ENCODE peak calls at places on chromosome 14, in seven cellular contexts. One of them, this sample, is unnamed.

GRCh38 chr14:38262844-38263243 is 7.0 kb upstream of the CLEC14A start:
- DNase-seq in T-helper 9 cell: no peak
- DNase-seq in nucleus accumbens: no peak
- DNase-seq in omental fat pad: no peak
- DNase-seq in psoas muscle: no peak
- DNase-seq in activated naive CD8-positive, alpha-beta T cell treated with anti-CD3 and anti-CD28 coated beads for 36 hours: no peak
- DNase-seq in GM23248: no peak
- DNase-seq in this sample: no peak

GRCh38 chr14:92726135-92726932 is 22.1 kb downstream of the LGMN start:
- DNase-seq in omental fat pad: peak
- DNase-seq in activated naive CD8-positive, alpha-beta T cell treated with anti-CD3 and anti-CD28 coated beads for 36 hours: no peak
- DNase-seq in GM23248: peak
- DNase-seq in psoas muscle: peak
- DNase-seq in nucleus accumbens: no peak
- DNase-seq in T-helper 9 cell: no peak
- DNase-seq in this sample: peak

GRCh38 chr14:90419200-90419599 is 22.4 kb downstream of the CALM1 start:
- DNase-seq in nucleus accumbens: no peak
- DNase-seq in GM23248: peak
- DNase-seq in psoas muscle: peak
- DNase-seq in omental fat pad: peak
- DNase-seq in T-helper 9 cell: no peak
- DNase-seq in activated naive CD8-positive, alpha-beta T cell treated with anti-CD3 and anti-CD28 coated beads for 36 hours: no peak
- DNase-seq in this sample: peak

GRCh38 chr14:57889245-57889644 is 23.4 kb upstream of the SLC35F4 start:
- DNase-seq in omental fat pad: no peak
- DNase-seq in nucleus accumbens: no peak
- DNase-seq in activated naive CD8-positive, alpha-beta T cell treated with anti-CD3 and anti-CD28 coated beads for 36 hours: no peak
- DNase-seq in psoas muscle: no peak
- DNase-seq in GM23248: peak
- DNase-seq in T-helper 9 cell: no peak
- DNase-seq in this sample: peak

GRCh38 chr14:102863381-102863780 is 59.1 kb upstream of the AMN start:
- DNase-seq in T-helper 9 cell: no peak
- DNase-seq in omental fat pad: no peak
- DNase-seq in activated naive CD8-positive, alpha-beta T cell treated with anti-CD3 and anti-CD28 coated beads for 36 hours: no peak
- DNase-seq in nucleus accumbens: no peak
- DNase-seq in GM23248: no peak
- DNase-seq in psoas muscle: no peak
- DNase-seq in this sample: no peak

GRCh38 chr14:84806627-84807026 is 723.3 kb upstream of the FLRT2 start:
- DNase-seq in nucleus accumbens: no peak
- DNase-seq in T-helper 9 cell: no peak
- DNase-seq in activated naive CD8-positive, alpha-beta T cell treated with anti-CD3 and anti-CD28 coated beads for 36 hours: no peak
- DNase-seq in psoas muscle: no peak
- DNase-seq in omental fat pad: no peak
- DNase-seq in GM23248: no peak
- DNase-seq in this sample: no peak

GRCh38 chr14:102805454-102805891 is 28.2 kb downstream of the TRAF3 start:
- DNase-seq in activated naive CD8-positive, alpha-beta T cell treated with anti-CD3 and anti-CD28 coated beads for 36 hours: peak
- DNase-seq in omental fat pad: no peak
- DNase-seq in psoas muscle: no peak
- DNase-seq in nucleus accumbens: no peak
- DNase-seq in GM23248: peak
- DNase-seq in T-helper 9 cell: peak
- DNase-seq in this sample: peak

GRCh38 chr14:24999157-24999556 is 50.8 kb downstream of the STXBP6 start:
- DNase-seq in nucleus accumbens: no peak
- DNase-seq in GM23248: no peak
- DNase-seq in psoas muscle: no peak
- DNase-seq in omental fat pad: no peak
- DNase-seq in T-helper 9 cell: no peak
- DNase-seq in activated naive CD8-positive, alpha-beta T cell treated with anti-CD3 and anti-CD28 coated beads for 36 hours: no peak
- DNase-seq in this sample: no peak

This sample was measured in myocyte.